ENCODE peak calls at places on chromosomes 13 and 19, in six cellular contexts. O is HT-29, Q is DMS153, K is lower lobe of right lung, M is lower leg skin, P is LHCN-M2. J is an unnamed sample.

GRCh38 chr19:19214892-19215291 is 3.1 kb downstream of the NCAN start:
- DNase-seq in P (peak), Q (no peak), O (peak), K (no peak), M (no peak), J (no peak)

GRCh38 chr13:102090532-102090931 is 311.3 kb downstream of the FGF14 start:
- DNase-seq in P (no peak), Q (no peak), K (no peak), M (no peak), O (no peak), J (no peak)

GRCh38 chr19:11286312-11286974 is 9.5 kb upstream of the TSPAN16 start:
- DNase-seq in K (no peak), Q (no peak), M (no peak), O (no peak), P (no peak), J (no peak)

GRCh38 chr19:34480971-34481821 is at the start of gene WTIP:
- DNase-seq in Q (no peak), K (peak), M (no peak), O (no peak), P (peak), J (no peak)

GRCh38 chr19:49110567-49110966 is 3.6 kb upstream of the LIN7B start:
- DNase-seq in O (no peak), Q (no peak), K (no peak), M (no peak), P (peak), J (no peak)

GRCh38 chr19:2815923-2816322 is 3.7 kb upstream of the ZNF554 start:
- DNase-seq in K (peak), M (no peak), P (no peak), Q (no peak), O (no peak), J (no peak)

GRCh38 chr19:33124207-33125098 is 7.5 kb upstream of the WDR88 start:
- DNase-seq in P (no peak), M (no peak), Q (no peak), K (no peak), O (no peak), J (no peak)

GRCh38 chr19:45323671-45324081 is 1.0 kb upstream of the CKM start:
- DNase-seq in M (no peak), Q (no peak), O (no peak), K (no peak), P (no peak), J (no peak)

GRCh38 chr19:38744906-38745305 is 632 bp upstream of the CAPN12 start:
- DNase-seq in Q (no peak), P (no peak), M (no peak), K (peak), O (no peak), J (no peak)

GRCh38 chr19:57655443-57655842 is 13.3 kb upstream of the ZSCAN4 start:
- DNase-seq in Q (no peak), P (no peak), M (no peak), K (no peak), O (no peak), J (no peak)

GRCh38 chr13:60869941-60870613 is 473.1 kb downstream of the TDRD3 start:
- DNase-seq in Q (no peak), O (no peak), M (no peak), P (no peak), K (no peak), J (no peak)

GRCh38 chr13:113581871-113582270 is 2.7 kb upstream of the TFDP1 start:
- DNase-seq in M (no peak), P (no peak), K (no peak), O (no peak), Q (no peak), J (no peak)

GRCh38 chr13:112161441-112162301 is 94.7 kb downstream of the SOX1 start:
- DNase-seq in K (no peak), Q (no peak), P (no peak), O (no peak), M (no peak), J (no peak)

GRCh38 chr19:6056282-6056741 is 54.0 kb downstream of the RFX2 start:
- DNase-seq in P (no peak), Q (peak), K (no peak), M (no peak), O (peak), J (no peak)

GRCh38 chr19:13681509-13681908 is 82.8 kb upstream of the MRI1 start:
- DNase-seq in Q (no peak), M (no peak), O (no peak), P (no peak), K (no peak), J (no peak)

GRCh38 chr19:15399635-15400034 is 19.2 kb downstream of the AKAP8L start:
- DNase-seq in K (no peak), Q (no peak), P (no peak), O (no peak), M (no peak), J (no peak)

GRCh38 chr19:1243768-1244692 is 2.5 kb downstream of the ATP5F1D start:
- DNase-seq in Q (peak), P (peak), K (peak), O (peak), M (peak), J (no peak)